ENCODE peak calls at places on chromosomes 1 and 21, in five cellular contexts. I is pancreas, H is H7, M is omental fat pad, U is choroid plexus epithelial cell. P is an unnamed sample.

GRCh38 chr1:234372011-234372757 is 1.1 kb upstream of the COA6 start:
- DNase-seq in H (no peak), M (no peak), U (no peak), I (no peak), P (no peak)

GRCh38 chr1:160400646-160401486 is 502 bp downstream of the VANGL2 start:
- DNase-seq in U (no peak), I (no peak), M (no peak), H (peak), P (no peak)

GRCh38 chr1:94425821-94426484 is 7.8 kb downstream of the ABCD3 start:
- DNase-seq in M (no peak), H (no peak), U (no peak), I (no peak), P (no peak)

GRCh38 chr1:109634771-109635750 is 15.4 kb downstream of the AMPD2 start:
- DNase-seq in H (peak), M (no peak), I (no peak), U (no peak), P (no peak)

GRCh38 chr21:38751379-38752050 is 54.2 kb upstream of the ETS2 start:
- DNase-seq in I (no peak), M (no peak), U (peak), H (no peak), P (no peak)

GRCh38 chr1:162670928-162671663 is 38.8 kb downstream of the DDR2 start:
- DNase-seq in U (peak), I (no peak), H (no peak), M (no peak), P (no peak)

GRCh38 chr1:150893336-150893913 is 6.5 kb downstream of the CTXND2 start:
- DNase-seq in U (no peak), H (no peak), I (no peak), M (no peak), P (no peak)

GRCh38 chr1:168361252-168361651 is 80.6 kb downstream of the TBX19 start:
- DNase-seq in H (no peak), M (no peak), U (no peak), I (no peak), P (no peak)

GRCh38 chr1:232966663-232967062 is 16.3 kb downstream of the NTPCR start:
- DNase-seq in H (no peak), I (no peak), M (no peak), U (no peak), P (no peak)

P was measured in activated naive CD8-positive, alpha-beta T cell treated with anti-CD3 and anti-CD28 coated beads, Interleukin-2, amount 50 U/mL, for 24 hours.